ENCODE peak calls at places on chromosomes 6 and 20, in ten cellular contexts. V is sigmoid colon, B is dorsolateral prefrontal cortex, K is cardiac muscle cell, J is AG04449, F is body of pancreas, A is A549, P is AG09309, W is heart left ventricle, S is Peyer's patch. N is an unnamed sample.

GRCh38 chr6:24307881-24308280 is 50.0 kb downstream of the DCDC2 start:
- DNase-seq in V (no peak), B (no peak), K (peak; percentile 14), J (no peak), F (no peak), A (no peak), P (no peak), W (no peak), S (no peak), N (no peak)

GRCh38 chr6:118934461-118935330 is at the start of gene MCM9:
- DNase-seq in V (peak; percentile 90), B (peak; percentile 91), K (peak; percentile 93), J (no peak), F (peak; percentile 94), A (peak; percentile 76), P (peak; percentile 17), W (peak; percentile 94), S (peak; percentile 96), N (peak; percentile 83)

GRCh38 chr6:12103158-12103557 is 91.0 kb downstream of the HIVEP1 start:
- DNase-seq in V (no peak), B (no peak), K (peak; percentile 8), J (no peak), F (no peak), A (no peak), P (no peak), W (no peak), S (no peak), N (no peak)

GRCh38 chr6:138296381-138296780 is 78.1 kb upstream of the PBOV1 start:
- DNase-seq in V (no peak), B (no peak), K (no peak), J (no peak), F (no peak), A (no peak), P (no peak), W (no peak), S (no peak), N (no peak)

GRCh38 chr20:40646321-40647212 is 42.5 kb downstream of the MAFB start:
- DNase-seq in V (no peak), B (no peak), K (peak; percentile 15), J (no peak), F (no peak), A (no peak), P (no peak), W (no peak), S (no peak), N (no peak)

GRCh38 chr20:34895465-34895864 is 19.1 kb downstream of the ACSS2 start:
- DNase-seq in V (no peak), B (no peak), K (no peak), J (no peak), F (no peak), A (no peak), P (no peak), W (no peak), S (no peak), N (no peak)

GRCh38 chr6:111782887-111783286 is 90.4 kb downstream of the FYN start:
- DNase-seq in V (no peak), B (no peak), K (no peak), J (no peak), F (no peak), A (no peak), P (no peak), W (no peak), S (no peak), N (no peak)

GRCh38 chr6:132082421-132082820 is 131.2 kb upstream of the CCN2 start:
- DNase-seq in V (no peak), B (no peak), K (no peak), J (no peak), F (no peak), A (no peak), P (no peak), W (no peak), S (no peak), N (no peak)

GRCh38 chr6:84816196-84816745 is 51.9 kb upstream of the TBX18 start:
- DNase-seq in V (no peak), B (no peak), K (peak; percentile 43), J (no peak), F (no peak), A (no peak), P (no peak), W (no peak), S (no peak), N (no peak)

GRCh38 chr6:166625356-166625755 is 1.7 kb downstream of the RPS6KA2 start:
- DNase-seq in V (no peak), B (no peak), K (peak; percentile 87), J (no peak), F (no peak), A (no peak), P (no peak), W (peak; percentile 41), S (no peak), N (no peak)

GRCh38 chr20:35017099-35017835 is 61.6 kb downstream of the MYH7B start:
- DNase-seq in V (no peak), B (no peak), K (no peak), J (no peak), F (no peak), A (no peak), P (no peak), W (no peak), S (no peak), N (no peak)

GRCh38 chr6:26068036-26068435 is 19.2 kb upstream of the HFE start:
- DNase-seq in V (no peak), B (no peak), K (no peak), J (no peak), F (no peak), A (no peak), P (no peak), W (no peak), S (no peak), N (no peak)

GRCh38 chr6:26071135-26071534 is 16.1 kb upstream of the HFE start:
- DNase-seq in V (no peak), B (no peak), K (peak; percentile 62), J (no peak), F (peak; percentile 83), A (no peak), P (no peak), W (no peak), S (no peak), N (no peak)

GRCh38 chr6:26067367-26067766 is 19.9 kb upstream of the HFE start:
- DNase-seq in V (no peak), B (no peak), K (no peak), J (no peak), F (no peak), A (no peak), P (no peak), W (no peak), S (no peak), N (no peak)

GRCh38 chr6:26064619-26065257 is 22.5 kb upstream of the HFE start:
- DNase-seq in V (no peak), B (no peak), K (peak; percentile 74), J (no peak), F (peak; percentile 25), A (peak; percentile 59), P (no peak), W (no peak), S (peak; percentile 63), N (peak; percentile 19)

GRCh38 chr6:26065952-26066380 is 21.3 kb upstream of the HFE start:
- DNase-seq in V (peak; percentile 85), B (no peak), K (peak; percentile 89), J (no peak), F (peak; percentile 85), A (peak; percentile 88), P (no peak), W (peak; percentile 57), S (peak; percentile 82), N (no peak)
- TF ChIP-seq CTCF in V (peak; percentile 67), B (peak; percentile 81), K (peak; percentile 92), J (peak; percentile 75), F (peak; percentile 93), A (peak; percentile 89), P (peak; percentile 86), W (peak; percentile 88), S (peak; percentile 96), N (peak; percentile 82)

GRCh38 chr6:29019629-29020028 is 14.5 kb upstream of the ZNF311 start:
- DNase-seq in V (no peak), B (no peak), K (no peak), J (no peak), F (no peak), A (no peak), P (no peak), W (no peak), S (no peak), N (no peak)
- TF ChIP-seq CTCF in V (no peak), B (no peak), K (no peak), J (no peak), F (no peak), A (no peak), P (no peak), W (no peak), S (no peak), N (no peak)

GRCh38 chr6:100479180-100480035 is 14.7 kb upstream of the SIM1 start:
- DNase-seq in V (no peak), B (no peak), K (peak; percentile 66), J (no peak), F (no peak), A (peak; percentile 45), P (no peak), W (no peak), S (no peak), N (no peak)
- TF ChIP-seq CTCF in V (no peak), B (peak; percentile 78), K (peak; percentile 71), J (peak; percentile 36), F (peak; percentile 83), A (peak; percentile 76), P (peak; percentile 61), W (peak; percentile 70), S (peak; percentile 67), N (peak; percentile 60)

DNA sequence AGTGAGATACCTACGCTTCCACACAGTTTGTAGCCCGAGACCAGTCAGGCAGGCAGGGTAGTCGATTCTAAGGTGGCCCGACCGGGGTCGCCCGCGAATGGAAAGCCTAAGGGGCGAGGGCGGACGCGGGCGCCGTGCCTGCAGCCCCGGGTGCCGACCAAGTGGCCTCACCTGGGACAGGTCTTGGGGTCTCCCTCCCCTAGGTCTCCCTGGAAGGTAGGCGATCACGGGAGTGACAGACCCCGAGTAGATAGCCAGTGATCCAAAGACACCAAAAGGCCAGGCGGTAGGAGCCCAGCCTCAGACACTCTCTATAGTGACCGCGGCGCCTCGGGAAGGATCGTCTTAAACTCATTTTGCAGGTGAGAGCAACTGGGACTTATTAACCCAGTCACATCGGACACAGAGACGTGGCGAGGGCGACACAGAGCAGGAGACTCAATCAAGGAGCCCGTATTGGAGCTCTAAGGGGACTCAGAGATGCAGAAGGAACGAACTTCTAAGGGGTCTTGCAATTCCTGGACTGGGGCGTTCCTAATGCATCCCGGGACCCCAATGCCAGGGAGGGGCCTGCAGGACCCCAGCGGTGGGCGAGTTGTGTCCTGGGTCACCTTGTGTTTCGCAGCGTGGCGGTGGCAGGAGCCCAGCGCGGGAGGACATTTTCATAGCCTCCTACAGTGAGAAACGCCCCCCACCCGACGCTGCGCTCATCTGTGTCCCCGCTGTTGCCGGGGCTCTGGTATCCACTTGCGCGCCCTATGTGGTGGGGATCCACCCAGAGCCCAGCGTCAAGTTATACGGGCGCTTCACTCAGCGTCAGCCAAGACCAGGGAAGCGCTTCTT is 2.1 kb upstream of the VSX1 start:
- DNase-seq in V (no peak), B (no peak), K (no peak), J (no peak), F (no peak), A (no peak), P (no peak), W (no peak), S (no peak), N (no peak)
- TF ChIP-seq CTCF in V (no peak), B (no peak), K (no peak), J (peak; percentile 46), F (no peak), A (no peak), P (peak; percentile 45), W (no peak), S (no peak), N (no peak)

GRCh38 chr6:43645613-43645964 is 753 bp downstream of the RSPH9 start:
- DNase-seq in V (no peak), B (no peak), K (no peak), J (no peak), F (no peak), A (no peak), P (no peak), W (no peak), S (no peak), N (no peak)
- TF ChIP-seq CTCF in V (no peak), B (no peak), K (no peak), J (no peak), F (no peak), A (no peak), P (no peak), W (no peak), S (no peak), N (no peak)